ENCODE peak calls at places on chromosomes 12 and 14, in nine cellular contexts. One of them, this sample, is unnamed.

GRCh38 chr12:122336015-122336946 is 70.0 kb upstream of the VPS33A start:
- DNase-seq in cardiac fibroblast: peak
- DNase-seq in left lung: no peak
- DNase-seq in type B pancreatic cell: no peak
- DNase-seq in adrenal gland: no peak
- DNase-seq in AG04450: no peak
- DNase-seq in fibroblast of mammary gland: peak
- DNase-seq in lung: no peak
- DNase-seq in fibroblast of the aortic adventitia: peak
- DNase-seq in this sample: no peak

GRCh38 chr12:52838871-52839446 is 4.8 kb upstream of the KRT79 start:
- DNase-seq in type B pancreatic cell: no peak
- DNase-seq in lung: no peak
- DNase-seq in fibroblast of the aortic adventitia: no peak
- DNase-seq in cardiac fibroblast: no peak
- DNase-seq in AG04450: no peak
- DNase-seq in adrenal gland: no peak
- DNase-seq in left lung: no peak
- DNase-seq in fibroblast of mammary gland: no peak
- DNase-seq in this sample: no peak

GRCh38 chr14:32514236-32514635 is 185.1 kb downstream of the AKAP6 start:
- DNase-seq in adrenal gland: no peak
- DNase-seq in left lung: no peak
- DNase-seq in lung: no peak
- DNase-seq in type B pancreatic cell: no peak
- DNase-seq in fibroblast of the aortic adventitia: no peak
- DNase-seq in cardiac fibroblast: peak
- DNase-seq in fibroblast of mammary gland: no peak
- DNase-seq in AG04450: no peak
- DNase-seq in this sample: no peak

GRCh38 chr12:26810330-26810729 is 22.7 kb downstream of the ITPR2 start:
- DNase-seq in type B pancreatic cell: no peak
- DNase-seq in adrenal gland: peak
- DNase-seq in cardiac fibroblast: peak
- DNase-seq in fibroblast of the aortic adventitia: peak
- DNase-seq in left lung: peak
- DNase-seq in fibroblast of mammary gland: peak
- DNase-seq in AG04450: no peak
- DNase-seq in lung: no peak
- DNase-seq in this sample: no peak

GRCh38 chr12:74317078-74317581 is 220.5 kb upstream of the ATXN7L3B start:
- DNase-seq in adrenal gland: peak
- DNase-seq in fibroblast of mammary gland: peak
- DNase-seq in left lung: no peak
- DNase-seq in type B pancreatic cell: no peak
- DNase-seq in lung: no peak
- DNase-seq in cardiac fibroblast: peak
- DNase-seq in fibroblast of the aortic adventitia: peak
- DNase-seq in AG04450: no peak
- DNase-seq in this sample: no peak

GRCh38 chr12:79451988-79452387 is 238.8 kb downstream of the PAWR start:
- DNase-seq in left lung: peak
- DNase-seq in type B pancreatic cell: no peak
- DNase-seq in AG04450: peak
- DNase-seq in fibroblast of the aortic adventitia: peak
- DNase-seq in cardiac fibroblast: peak
- DNase-seq in fibroblast of mammary gland: peak
- DNase-seq in lung: no peak
- DNase-seq in adrenal gland: peak
- DNase-seq in this sample: no peak

GRCh38 chr14:95200404-95200803 is 43.1 kb upstream of the DICER1 start:
- DNase-seq in cardiac fibroblast: no peak
- DNase-seq in AG04450: no peak
- DNase-seq in fibroblast of the aortic adventitia: no peak
- DNase-seq in left lung: peak
- DNase-seq in type B pancreatic cell: no peak
- DNase-seq in lung: peak
- DNase-seq in adrenal gland: no peak
- DNase-seq in fibroblast of mammary gland: no peak
- DNase-seq in this sample: no peak

GRCh38 chr14:64788706-64789105 is 84.5 kb downstream of the PLEKHG3 start:
- DNase-seq in lung: no peak
- DNase-seq in adrenal gland: peak
- DNase-seq in left lung: no peak
- DNase-seq in type B pancreatic cell: no peak
- DNase-seq in fibroblast of the aortic adventitia: peak
- DNase-seq in cardiac fibroblast: peak
- DNase-seq in AG04450: peak
- DNase-seq in fibroblast of mammary gland: peak
- DNase-seq in this sample: no peak

GRCh38 chr12:122944588-122944987 is 21.7 kb downstream of the ABCB9 start:
- DNase-seq in fibroblast of mammary gland: peak
- DNase-seq in adrenal gland: peak
- DNase-seq in fibroblast of the aortic adventitia: no peak
- DNase-seq in left lung: no peak
- DNase-seq in type B pancreatic cell: no peak
- DNase-seq in AG04450: no peak
- DNase-seq in lung: no peak
- DNase-seq in cardiac fibroblast: peak
- DNase-seq in this sample: no peak

GRCh38 chr14:68654471-68654941 is 138.4 kb downstream of the ZFP36L1 start:
- DNase-seq in lung: no peak
- DNase-seq in fibroblast of mammary gland: no peak
- DNase-seq in left lung: no peak
- DNase-seq in AG04450: no peak
- DNase-seq in adrenal gland: no peak
- DNase-seq in cardiac fibroblast: no peak
- DNase-seq in type B pancreatic cell: no peak
- DNase-seq in fibroblast of the aortic adventitia: no peak
- DNase-seq in this sample: peak

GRCh38 chr14:103803661-103804060 is 43.7 kb downstream of the PPP1R13B start:
- DNase-seq in left lung: no peak
- DNase-seq in adrenal gland: peak
- DNase-seq in AG04450: no peak
- DNase-seq in fibroblast of mammary gland: peak
- DNase-seq in cardiac fibroblast: peak
- DNase-seq in type B pancreatic cell: no peak
- DNase-seq in lung: no peak
- DNase-seq in fibroblast of the aortic adventitia: peak
- DNase-seq in this sample: no peak

GRCh38 chr12:130875193-130875592 is 3.3 kb downstream of the RAN start:
- DNase-seq in lung: no peak
- DNase-seq in cardiac fibroblast: no peak
- DNase-seq in adrenal gland: no peak
- DNase-seq in left lung: no peak
- DNase-seq in fibroblast of mammary gland: no peak
- DNase-seq in fibroblast of the aortic adventitia: no peak
- DNase-seq in AG04450: no peak
- DNase-seq in type B pancreatic cell: no peak
- DNase-seq in this sample: no peak

GRCh38 chr12:130877333-130877732 is 5.5 kb downstream of the RAN start:
- DNase-seq in fibroblast of the aortic adventitia: no peak
- DNase-seq in cardiac fibroblast: no peak
- DNase-seq in fibroblast of mammary gland: no peak
- DNase-seq in AG04450: no peak
- DNase-seq in left lung: no peak
- DNase-seq in lung: no peak
- DNase-seq in adrenal gland: no peak
- DNase-seq in type B pancreatic cell: no peak
- DNase-seq in this sample: no peak

GRCh38 chr12:130878193-130879185 is 6.6 kb downstream of the RAN start:
- DNase-seq in AG04450: no peak
- DNase-seq in adrenal gland: no peak
- DNase-seq in fibroblast of mammary gland: no peak
- DNase-seq in cardiac fibroblast: no peak
- DNase-seq in type B pancreatic cell: no peak
- DNase-seq in lung: no peak
- DNase-seq in left lung: no peak
- DNase-seq in fibroblast of the aortic adventitia: no peak
- DNase-seq in this sample: no peak

GRCh38 chr12:130876297-130876696 is 4.4 kb downstream of the RAN start:
- DNase-seq in fibroblast of the aortic adventitia: no peak
- DNase-seq in left lung: no peak
- DNase-seq in cardiac fibroblast: no peak
- DNase-seq in adrenal gland: no peak
- DNase-seq in fibroblast of mammary gland: no peak
- DNase-seq in lung: no peak
- DNase-seq in AG04450: no peak
- DNase-seq in type B pancreatic cell: no peak
- DNase-seq in this sample: no peak

DNA sequence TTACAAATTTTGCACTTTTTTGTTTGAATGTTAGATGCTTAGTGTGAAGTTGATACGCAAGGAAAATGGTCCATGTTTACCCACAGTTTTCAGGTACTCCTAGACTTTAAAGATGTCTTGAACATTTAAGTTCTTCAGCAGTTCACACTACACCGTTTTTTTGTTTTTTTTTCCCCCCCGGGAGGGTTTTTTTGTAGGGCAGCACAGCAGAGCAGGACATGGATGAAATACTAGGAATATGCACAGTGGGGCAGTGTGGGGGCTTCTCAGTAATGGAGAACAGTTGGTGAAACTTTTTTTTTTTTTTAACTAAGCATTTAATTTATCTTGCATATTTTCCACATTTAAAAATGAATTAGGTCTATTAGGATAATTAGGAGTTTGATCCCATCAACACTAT is 4.9 kb downstream of the RAN start:
- DNase-seq in cardiac fibroblast: no peak
- DNase-seq in type B pancreatic cell: no peak
- DNase-seq in adrenal gland: no peak
- DNase-seq in lung: no peak
- DNase-seq in fibroblast of mammary gland: no peak
- DNase-seq in fibroblast of the aortic adventitia: no peak
- DNase-seq in AG04450: no peak
- DNase-seq in left lung: no peak
- DNase-seq in this sample: no peak
- TF ChIP-seq CTCF in cardiac fibroblast: no peak
- TF ChIP-seq CTCF in type B pancreatic cell: peak
- TF ChIP-seq CTCF in adrenal gland: no peak
- TF ChIP-seq CTCF in lung: no peak
- TF ChIP-seq CTCF in fibroblast of mammary gland: no peak
- TF ChIP-seq CTCF in fibroblast of the aortic adventitia: no peak
- TF ChIP-seq CTCF in AG04450: no peak
- TF ChIP-seq CTCF in left lung: no peak
- TF ChIP-seq CTCF in this sample: no peak

DNA sequence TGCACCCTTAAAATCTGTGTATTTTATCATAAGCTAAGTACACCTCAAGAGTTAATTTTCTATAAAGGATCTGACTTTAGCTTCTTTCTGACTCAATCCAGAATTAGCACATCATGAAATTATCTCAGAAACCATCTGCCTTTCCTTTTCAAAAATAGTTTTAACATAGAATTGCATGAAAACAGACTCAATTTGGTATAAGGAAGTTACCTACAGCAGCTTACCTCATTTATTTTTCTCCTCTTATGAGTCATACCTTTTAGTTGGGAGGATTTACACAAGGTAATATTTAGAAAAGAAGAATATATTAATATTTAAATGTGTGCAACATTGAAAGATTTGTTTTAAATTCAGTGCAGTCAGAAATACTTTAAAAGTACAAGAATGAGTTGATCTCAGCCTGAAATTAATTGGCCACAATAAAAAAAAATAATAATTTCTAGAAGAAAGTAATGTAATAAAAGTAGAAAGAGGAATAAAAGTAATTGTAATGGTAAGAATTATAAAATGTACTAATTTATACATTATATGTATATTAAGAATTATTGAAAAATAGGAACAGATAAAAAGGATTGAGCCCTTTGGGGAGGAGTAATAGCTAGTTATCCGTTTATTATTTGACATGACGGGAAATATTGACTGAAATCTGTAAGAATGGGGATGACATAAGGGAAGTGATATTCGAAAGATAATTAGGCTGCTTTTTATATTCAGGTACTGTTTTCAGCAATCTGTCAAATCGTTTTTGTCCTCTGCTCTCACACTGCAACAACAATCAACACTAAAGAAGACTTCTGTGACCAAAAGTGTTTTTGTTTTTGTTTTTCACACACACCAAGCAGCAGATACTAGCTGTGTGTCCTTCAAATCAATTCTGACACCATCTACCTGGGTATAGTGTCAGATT is 20.5 kb downstream of the ADAM21 start:
- DNase-seq in lung: no peak
- DNase-seq in fibroblast of mammary gland: no peak
- DNase-seq in adrenal gland: no peak
- DNase-seq in cardiac fibroblast: no peak
- DNase-seq in type B pancreatic cell: no peak
- DNase-seq in AG04450: no peak
- DNase-seq in left lung: no peak
- DNase-seq in fibroblast of the aortic adventitia: no peak
- DNase-seq in this sample: no peak
- TF ChIP-seq CTCF in lung: no peak
- TF ChIP-seq CTCF in fibroblast of mammary gland: no peak
- TF ChIP-seq CTCF in adrenal gland: no peak
- TF ChIP-seq CTCF in cardiac fibroblast: no peak
- TF ChIP-seq CTCF in type B pancreatic cell: no peak
- TF ChIP-seq CTCF in AG04450: no peak
- TF ChIP-seq CTCF in left lung: no peak
- TF ChIP-seq CTCF in fibroblast of the aortic adventitia: no peak
- TF ChIP-seq CTCF in this sample: no peak

DNA sequence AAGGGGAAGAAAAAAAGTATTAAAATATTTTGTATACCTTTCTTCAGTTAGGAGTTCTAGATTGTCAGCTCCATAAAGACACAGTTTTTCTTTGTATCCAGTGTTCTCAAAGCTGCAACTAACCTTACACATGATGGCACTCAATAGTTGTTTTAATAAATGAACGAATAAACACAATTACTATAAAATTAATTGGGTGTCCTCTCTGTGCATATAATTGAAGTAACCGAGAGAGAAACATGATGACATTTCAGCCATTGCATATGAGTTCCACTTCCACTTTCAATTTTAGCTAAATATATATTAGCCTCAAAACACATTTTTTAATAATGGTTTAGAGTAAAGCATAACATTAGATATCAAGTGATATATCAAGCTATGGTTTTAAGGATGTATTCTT is 671.2 kb downstream of the LRFN5 start:
- DNase-seq in lung: no peak
- DNase-seq in AG04450: no peak
- DNase-seq in fibroblast of mammary gland: no peak
- DNase-seq in adrenal gland: no peak
- DNase-seq in cardiac fibroblast: no peak
- DNase-seq in left lung: no peak
- DNase-seq in type B pancreatic cell: no peak
- DNase-seq in fibroblast of the aortic adventitia: no peak
- DNase-seq in this sample: no peak
- TF ChIP-seq CTCF in lung: no peak
- TF ChIP-seq CTCF in AG04450: no peak
- TF ChIP-seq CTCF in fibroblast of mammary gland: no peak
- TF ChIP-seq CTCF in adrenal gland: no peak
- TF ChIP-seq CTCF in cardiac fibroblast: no peak
- TF ChIP-seq CTCF in left lung: no peak
- TF ChIP-seq CTCF in type B pancreatic cell: no peak
- TF ChIP-seq CTCF in fibroblast of the aortic adventitia: no peak
- TF ChIP-seq CTCF in this sample: no peak

DNA sequence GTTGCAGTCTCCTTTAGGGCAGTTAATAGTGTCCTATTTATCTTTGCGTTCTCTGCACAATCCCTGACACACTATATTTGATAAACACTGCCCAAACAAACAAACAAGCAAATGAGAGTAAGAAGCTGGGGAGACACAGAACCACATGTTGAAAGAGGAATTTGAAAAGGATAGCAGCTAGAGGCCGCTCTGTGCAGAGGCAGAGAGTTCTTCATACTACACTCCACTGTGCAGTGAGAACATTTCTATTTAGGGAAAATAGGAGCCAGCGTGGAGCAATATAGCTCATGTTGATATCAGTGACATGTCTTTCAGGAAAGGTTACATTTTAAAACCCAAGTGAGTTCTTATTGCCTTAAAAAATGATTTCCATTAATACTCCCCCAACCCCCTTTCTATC is 140.3 kb upstream of the SEL1L start:
- DNase-seq in cardiac fibroblast: no peak
- DNase-seq in type B pancreatic cell: no peak
- DNase-seq in fibroblast of the aortic adventitia: no peak
- DNase-seq in adrenal gland: no peak
- DNase-seq in AG04450: no peak
- DNase-seq in lung: no peak
- DNase-seq in fibroblast of mammary gland: no peak
- DNase-seq in left lung: no peak
- DNase-seq in this sample: no peak
- TF ChIP-seq CTCF in cardiac fibroblast: no peak
- TF ChIP-seq CTCF in type B pancreatic cell: no peak
- TF ChIP-seq CTCF in fibroblast of the aortic adventitia: no peak
- TF ChIP-seq CTCF in adrenal gland: no peak
- TF ChIP-seq CTCF in AG04450: no peak
- TF ChIP-seq CTCF in lung: no peak
- TF ChIP-seq CTCF in fibroblast of mammary gland: no peak
- TF ChIP-seq CTCF in left lung: no peak
- TF ChIP-seq CTCF in this sample: no peak